ENCODE peak calls at places on chromosomes 16 and 17, in four cellular contexts. J is lower leg skin, O is posterior cingulate gyrus, C is EL. W is an unnamed sample.

GRCh38 chr16:64152010-64152767 is 969.7 kb downstream of the CDH11 start:
- DNase-seq in J (no peak), O (no peak), C (peak), W (peak)

GRCh38 chr17:46110219-46110618 is 83.0 kb downstream of the KANSL1 start:
- DNase-seq in J (no peak), O (no peak), C (no peak), W (no peak)

GRCh38 chr16:66970775-66971725 is 10.0 kb downstream of the CES3 start:
- DNase-seq in J (no peak), O (peak), C (peak), W (peak)

GRCh38 chr17:58006563-58006923 is 503 bp downstream of the SRSF1 start:
- DNase-seq in J (peak), O (peak), C (peak), W (peak)

GRCh38 chr17:44221072-44221861 is 1.8 kb upstream of the UBTF start:
- DNase-seq in J (peak), O (peak), C (peak), W (peak)

GRCh38 chr16:10485698-10486382 is 94.6 kb downstream of the EMP2 start:
- DNase-seq in J (no peak), O (no peak), C (no peak), W (peak)

GRCh38 chr17:66655861-66656260 is 179.1 kb upstream of the CACNG5 start:
- DNase-seq in J (no peak), O (no peak), C (peak), W (peak)

GRCh38 chr17:2704031-2704889 is 7.3 kb downstream of the CLUH start:
- DNase-seq in J (no peak), O (peak), C (no peak), W (no peak)